ENCODE peak calls at places on chromosome 22, in four cellular contexts. O, C, R and F are unnamed samples.

GRCh38 chr22:43185860-43186261 is 1.1 kb downstream of the TTLL12 start:
- DNase-seq in O (peak), C (no peak), R (no peak), F (no peak)

GRCh38 chr22:26139320-26139719 is 29.9 kb upstream of the SEZ6L start:
- DNase-seq in O (no peak), C (no peak), R (no peak), F (no peak)

GRCh38 chr22:41571786-41572185 is 11.0 kb downstream of the CSDC2 start:
- DNase-seq in O (no peak), C (no peak), R (no peak), F (no peak)

GRCh38 chr22:40666151-40666848 is 13.0 kb upstream of the MCHR1 start:
- DNase-seq in O (peak), C (no peak), R (no peak), F (no peak)

GRCh38 chr22:42425989-42426355 is 6.2 kb downstream of the NFAM1 start:
- DNase-seq in O (no peak), C (no peak), R (no peak), F (no peak)

GRCh38 chr22:48258108-48258705 is 1495.8 kb downstream of the TBC1D22A start:
- DNase-seq in O (no peak), C (no peak), R (no peak), F (no peak)

GRCh38 chr22:32050678-32051515 is 7.8 kb downstream of the SLC5A1 start:
- DNase-seq in O (no peak), C (peak), R (no peak), F (no peak)

GRCh38 chr22:30282616-30283046 is 6.7 kb downstream of the CASTOR1 start:
- DNase-seq in O (no peak), C (no peak), R (no peak), F (no peak)

GRCh38 chr22:28477556-28477955 is 202.1 kb downstream of the TTC28 start:
- DNase-seq in O (no peak), C (no peak), R (no peak), F (no peak)

GRCh38 chr22:48803171-48803992 is 1024.3 kb downstream of the BRD1 start:
- DNase-seq in O (no peak), C (no peak), R (no peak), F (no peak)

GRCh38 chr22:40261783-40262182 is 84.1 kb downstream of the TNRC6B start:
- DNase-seq in O (no peak), C (no peak), R (no peak), F (no peak)

GRCh38 chr22:49448546-49448945 is 379.1 kb downstream of the BRD1 start:
- DNase-seq in O (no peak), C (no peak), R (no peak), F (no peak)

GRCh38 chr22:47836957-47837356 is 1074.5 kb downstream of the TBC1D22A start:
- DNase-seq in O (no peak), C (no peak), R (no peak), F (no peak)

GRCh38 chr22:26672060-26672471 is 14.7 kb downstream of the MIAT start:
- DNase-seq in O (no peak), C (peak), R (no peak), F (no peak)

GRCh38 chr22:27680636-27681035 is 120.9 kb downstream of the MN1 start:
- DNase-seq in O (no peak), C (no peak), R (no peak), F (no peak)

GRCh38 chr22:49026476-49027121 is 801.1 kb downstream of the BRD1 start:
- DNase-seq in O (no peak), C (no peak), R (no peak), F (no peak)

GRCh38 chr22:47090591-47091240 is 328.3 kb downstream of the TBC1D22A start:
- DNase-seq in O (peak), C (no peak), R (no peak), F (no peak)

GRCh38 chr22:44210721-44211120 is 30.0 kb downstream of the PARVG start:
- DNase-seq in O (no peak), C (no peak), R (no peak), F (no peak)

DNA sequence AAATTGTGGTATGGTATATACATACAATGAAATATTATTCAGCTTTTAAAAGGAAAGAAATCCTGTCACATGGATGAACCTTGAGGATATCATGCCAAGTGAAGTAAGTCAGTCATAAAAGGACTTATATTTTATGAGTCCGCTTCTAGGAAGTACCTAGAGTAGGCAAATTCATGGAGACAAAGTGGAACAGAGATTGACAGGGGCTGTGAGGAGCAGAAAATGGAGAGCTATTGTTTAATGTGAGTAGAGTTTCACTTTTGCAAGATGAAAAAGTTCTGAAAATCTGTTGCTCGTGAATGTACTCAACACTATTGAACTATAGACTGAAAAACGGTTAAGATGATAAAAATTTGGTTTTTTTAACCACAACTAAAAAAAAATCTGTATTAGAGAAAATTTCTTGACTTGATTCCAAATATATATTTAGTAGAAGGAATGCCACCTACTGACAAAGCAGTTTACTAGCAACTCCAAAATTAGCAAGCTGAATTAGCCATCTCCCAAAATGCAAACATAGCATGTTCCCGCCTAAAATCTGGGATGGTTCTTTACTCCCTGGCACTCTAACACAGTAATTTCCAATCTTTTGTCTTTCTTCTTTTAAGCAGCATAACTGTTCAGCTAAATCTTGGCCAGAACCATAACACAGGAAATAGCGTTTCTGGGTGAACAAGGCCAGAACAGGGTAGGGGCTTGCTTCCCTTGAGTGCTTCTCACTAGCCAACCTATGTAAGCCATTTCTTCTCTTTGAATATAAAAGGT is 1.5 kb downstream of the UFD1 start:
- DNase-seq in O (no peak), C (no peak), R (no peak), F (no peak)
- TF ChIP-seq CTCF in O (no peak), C (no peak), R (no peak), F (no peak)

DNA sequence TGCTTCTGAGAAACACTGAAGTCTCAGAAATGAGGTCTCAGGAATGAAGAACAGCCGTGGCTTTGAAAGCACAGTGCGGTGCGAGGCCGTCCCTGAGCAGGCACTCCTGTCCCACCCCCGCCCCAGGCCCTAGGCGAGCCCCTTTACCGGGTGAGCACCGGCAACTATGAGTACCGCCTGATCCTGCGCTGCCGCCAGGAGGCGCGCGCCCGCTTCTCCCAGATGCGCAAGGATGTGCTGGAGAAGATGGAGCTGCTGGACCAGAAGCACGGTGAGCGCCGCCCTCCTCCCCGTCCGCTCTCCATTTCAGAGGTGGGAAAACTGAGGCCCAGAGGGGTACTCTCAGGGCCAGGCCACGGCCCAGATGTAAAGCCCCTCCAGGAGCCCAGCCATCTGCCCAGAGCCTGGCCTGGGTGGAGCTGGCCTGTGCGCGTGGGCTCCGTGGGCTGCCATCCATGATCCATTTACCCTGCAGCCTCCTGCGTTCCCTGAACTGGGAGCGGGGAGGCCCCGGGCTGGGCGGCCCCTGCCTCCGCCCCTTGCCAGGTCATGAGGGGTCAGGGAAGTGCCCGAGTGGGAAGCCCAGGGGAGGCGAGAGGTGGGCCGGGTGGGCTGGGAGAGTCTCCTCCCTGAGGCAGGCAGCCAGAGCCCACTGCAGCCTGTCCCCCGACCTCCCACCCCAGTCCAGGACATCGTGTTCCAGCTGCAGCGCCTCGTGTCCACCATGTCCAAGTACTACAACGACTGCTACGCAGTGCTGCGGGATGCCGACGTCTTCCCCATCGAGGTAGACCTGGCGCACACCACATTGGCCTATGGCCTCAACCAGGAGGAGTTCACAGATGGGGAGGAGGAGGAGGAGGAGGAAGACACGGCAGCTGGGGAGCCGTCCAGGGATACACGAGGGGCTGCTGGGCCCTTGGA is 9.5 kb downstream of the SLC16A8 start:
- DNase-seq in O (no peak), C (no peak), R (no peak), F (no peak)
- TF ChIP-seq CTCF in O (no peak), C (no peak), R (no peak), F (no peak)

GRCh38 chr22:23895599-23896144 is 1.5 kb downstream of the MIF start:
- DNase-seq in O (no peak), C (no peak), R (no peak), F (no peak)
- TF ChIP-seq CTCF in O (no peak), C (no peak), R (no peak), F (no peak)

DNA sequence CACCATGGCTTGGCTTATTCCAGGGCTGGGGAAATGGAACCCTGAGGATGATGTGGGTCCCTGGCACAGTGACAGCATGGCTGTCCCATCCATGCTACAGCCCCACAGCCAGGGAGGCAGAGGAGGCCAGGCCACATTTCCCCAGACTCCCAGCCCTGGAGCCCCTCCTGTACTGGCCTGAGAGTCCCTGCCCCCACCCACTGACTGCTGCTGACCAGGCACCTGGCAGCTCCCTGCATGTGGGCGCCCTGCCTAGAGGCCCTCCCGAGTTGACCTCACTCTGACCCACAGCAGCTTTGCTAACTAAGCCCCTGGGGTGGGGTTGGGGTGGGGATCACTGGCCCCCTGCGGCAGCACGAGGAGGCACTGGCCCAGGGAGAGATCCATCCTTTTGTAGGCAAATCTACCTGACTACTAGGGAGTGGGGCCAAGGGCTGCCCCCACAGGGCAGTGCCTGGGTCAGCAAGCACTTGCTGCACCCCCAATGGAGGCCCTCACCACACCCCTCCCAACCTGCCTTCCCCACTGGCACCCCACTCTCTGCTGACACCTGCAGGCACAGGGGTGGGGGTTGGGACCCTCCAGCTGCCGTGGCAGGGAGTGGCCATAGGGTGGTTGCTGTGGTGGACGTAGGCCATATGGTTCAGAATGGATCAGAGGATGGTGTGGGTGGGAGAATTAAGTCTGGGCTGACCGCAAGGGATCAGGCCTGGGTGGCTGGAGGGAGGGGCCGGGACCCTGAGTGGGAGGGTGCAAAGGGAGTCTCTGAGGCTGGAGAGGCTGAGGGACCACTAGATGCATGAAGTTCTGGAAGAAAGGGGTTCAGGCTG is 17.4 kb downstream of the ARVCF start:
- DNase-seq in O (no peak), C (no peak), R (no peak), F (no peak)
- TF ChIP-seq CTCF in O (no peak), C (no peak), R (no peak), F (no peak)